ENCODE peak calls at places on chromosomes 12 and 14, in ten cellular contexts. U is activated CD4-positive, alpha-beta T cell treated with anti-CD3 and anti-CD28 coated beads, Interleukin-2, amount 50 U/mL, for 1 hour; C is MCF 10A; Q is GM23248; L is HEK293T; V is stimulated activated CD4-positive, alpha-beta T cell treated with anti-CD3 and anti-CD28 coated beads, Interleukin-1b, Interleukin-23, amount 100 ng/mL, for 24 hours; B is iris pigment epithelial cell; Y is NCI-H1694; M is K562; D is stimulated activated CD8-positive, alpha-beta memory T cell treated with anti-CD3 and anti-CD28 coated beads, Interleukin-2, amount 100 ng/mL, for 1 hour. I is an unnamed sample.

GRCh38 chr12:50188280-50188781 is 21.2 kb upstream of the CERS5 start:
- DNase-seq in U (no peak), C (no peak), M (no peak), L (no peak), V (no peak), Y (no peak), D (no peak), B (peak), Q (peak), I (no peak)

GRCh38 chr12:48422060-48422459 is 50.3 kb upstream of the ANP32D start:
- DNase-seq in U (no peak), M (no peak), L (no peak), C (no peak), Y (no peak), Q (no peak), D (no peak), B (peak), V (no peak), I (no peak)

GRCh38 chr12:51122844-51123243 is 39.4 kb upstream of the CSRNP2 start:
- DNase-seq in Y (no peak), L (no peak), M (no peak), U (no peak), Q (no peak), C (no peak), V (no peak), D (no peak), B (no peak), I (no peak)

GRCh38 chr12:23084236-23084995 is 459.4 kb downstream of the ETNK1 start:
- DNase-seq in C (peak), V (no peak), Q (peak), Y (peak), M (peak), B (peak), U (no peak), D (no peak), L (no peak), I (no peak)

GRCh38 chr12:69555461-69555860 is 29.8 kb upstream of the CCT2 start:
- DNase-seq in D (no peak), L (no peak), V (no peak), U (no peak), B (peak), Y (no peak), Q (peak), C (peak), M (no peak), I (no peak)

GRCh38 chr12:81758421-81759214 is 532 bp downstream of the PPFIA2 start:
- DNase-seq in C (peak), Q (peak), Y (no peak), L (peak), U (no peak), D (no peak), M (no peak), V (no peak), B (peak), I (no peak)

GRCh38 chr14:36313898-36314297 is 6.5 kb downstream of the MBIP start:
- DNase-seq in C (no peak), U (no peak), Y (peak), V (no peak), B (no peak), M (peak), L (no peak), D (no peak), Q (no peak), I (no peak)

GRCh38 chr14:49420201-49420600 is 166.0 kb downstream of the RPS29 start:
- DNase-seq in C (no peak), B (no peak), U (no peak), M (no peak), D (no peak), V (no peak), L (no peak), Y (no peak), Q (no peak), I (no peak)

GRCh38 chr12:99619389-99620158 is 28.0 kb upstream of the GARIN6 start:
- DNase-seq in D (no peak), U (no peak), Q (peak), Y (peak), C (peak), B (peak), L (peak), M (peak), V (no peak), I (no peak)

GRCh38 chr12:46124132-46124847 is 133.9 kb upstream of the SCAF11 start:
- DNase-seq in C (no peak), D (no peak), L (no peak), V (no peak), Y (no peak), Q (no peak), B (peak), U (no peak), M (no peak), I (no peak)

GRCh38 chr14:78254911-78255431 is 84.8 kb downstream of the NRXN3 start:
- DNase-seq in M (no peak), V (no peak), U (no peak), Y (no peak), Q (peak), D (no peak), L (no peak), B (peak), C (peak), I (no peak)

GRCh38 chr14:105294142-105294597 is 6.6 kb downstream of the BRF1 start:
- DNase-seq in Y (peak), L (no peak), U (peak), V (no peak), B (no peak), D (peak), Q (peak), C (no peak), M (no peak), I (no peak)

GRCh38 chr12:100110276-100110675 is 32.4 kb downstream of the BLTP3B start:
- DNase-seq in M (no peak), U (no peak), D (no peak), B (no peak), V (no peak), L (no peak), Q (no peak), Y (no peak), C (no peak), I (no peak)

GRCh38 chr12:23921099-23921846 is 28.2 kb downstream of the SOX5 start:
- DNase-seq in L (no peak), V (no peak), C (no peak), D (no peak), Y (no peak), B (no peak), M (peak), Q (no peak), U (no peak), I (no peak)

GRCh38 chr12:104598342-104599271 is 141.9 kb downstream of the CHST11 start:
- DNase-seq in L (no peak), D (no peak), B (no peak), C (no peak), Q (no peak), Y (no peak), M (peak), U (no peak), V (no peak), I (no peak)

GRCh38 chr12:118650586-118650960 is 274.2 kb downstream of the SUDS3 start:
- DNase-seq in U (no peak), D (no peak), Q (no peak), C (no peak), L (no peak), Y (no peak), V (no peak), B (no peak), M (peak), I (no peak)

GRCh38 chr14:31578266-31578665 is 17.1 kb downstream of the NUBPL start:
- DNase-seq in U (no peak), M (no peak), D (no peak), V (no peak), L (no peak), C (no peak), Q (peak), B (peak), Y (no peak), I (no peak)

GRCh38 chr14:95811813-95812212 is 64.8 kb upstream of the TUNAR start:
- DNase-seq in Q (no peak), M (no peak), V (no peak), U (no peak), Y (no peak), B (no peak), L (no peak), D (no peak), C (no peak), I (no peak)

GRCh38 chr14:101564819-101565698 is 3.8 kb downstream of the DIO3 start:
- DNase-seq in V (no peak), D (no peak), U (no peak), M (no peak), B (no peak), L (peak), C (no peak), Y (no peak), Q (no peak), I (no peak)

GRCh38 chr12:52395761-52396434 is 10.2 kb downstream of the KRT82 start:
- DNase-seq in Q (peak), D (no peak), M (peak), C (peak), U (no peak), V (no peak), Y (peak), B (no peak), L (peak), I (no peak)

GRCh38 chr12:66011731-66012130 is 118.8 kb downstream of the LLPH start:
- DNase-seq in Y (no peak), M (no peak), D (no peak), C (no peak), Q (peak), V (no peak), U (no peak), L (no peak), B (peak), I (no peak)

GRCh38 chr12:5456906-5457305 is 25.0 kb downstream of the NTF3 start:
- DNase-seq in B (peak), C (no peak), M (no peak), Q (peak), U (no peak), L (no peak), V (no peak), Y (no peak), D (no peak), I (no peak)

GRCh38 chr12:89552376-89552775 is 26.5 kb upstream of the POC1B start:
- DNase-seq in U (no peak), D (no peak), V (no peak), M (no peak), Y (no peak), B (peak), C (no peak), Q (peak), L (no peak), I (no peak)

GRCh38 chr14:23512156-23512555 is 39.4 kb downstream of the ZFHX2 start:
- DNase-seq in M (no peak), V (no peak), C (no peak), D (no peak), B (no peak), Y (peak), U (peak), Q (peak), L (no peak), I (no peak)

GRCh38 chr12:31629756-31630732 is 29.4 kb upstream of the ETFBKMT start:
- DNase-seq in Y (no peak), M (peak), U (no peak), Q (peak), C (no peak), B (peak), V (no peak), D (no peak), L (peak), I (no peak)

GRCh38 chr12:10033783-10034381 is 3.4 kb downstream of the CLEC9A start:
- DNase-seq in D (no peak), Q (peak), V (no peak), B (peak), C (peak), L (no peak), Y (no peak), M (no peak), U (no peak), I (no peak)

GRCh38 chr12:50224026-50224692 is 57.0 kb upstream of the CERS5 start:
- DNase-seq in M (no peak), Y (no peak), Q (peak), U (peak), L (no peak), B (no peak), V (no peak), D (no peak), C (peak), I (no peak)

GRCh38 chr14:95727084-95727700 is 13.3 kb upstream of the TCL1A start:
- DNase-seq in U (no peak), Y (no peak), Q (no peak), M (no peak), V (no peak), L (no peak), D (no peak), B (no peak), C (no peak), I (no peak)

GRCh38 chr14:95320076-95320895 is 578 bp upstream of the CLMN start:
- DNase-seq in M (no peak), Y (no peak), D (no peak), U (no peak), B (no peak), C (no peak), V (no peak), Q (no peak), L (no peak), I (no peak)

GRCh38 chr12:6953417-6954315 is 2.5 kb downstream of the PTPN6 start:
- DNase-seq in M (no peak), D (peak), U (peak), V (no peak), Y (no peak), C (no peak), L (no peak), B (peak), Q (no peak), I (no peak)

GRCh38 chr12:107493646-107494045 is 192.0 kb upstream of the PWP1 start:
- DNase-seq in V (no peak), B (no peak), L (no peak), Y (no peak), D (no peak), U (no peak), C (no peak), Q (no peak), M (no peak), I (no peak)

GRCh38 chr12:2633176-2633824 is 161.5 kb upstream of the FKBP4 start:
- DNase-seq in B (no peak), V (no peak), U (no peak), Q (no peak), L (no peak), C (no peak), D (no peak), M (no peak), Y (no peak), I (no peak)

GRCh38 chr12:89454080-89454848 is 70.3 kb downstream of the GALNT4 start:
- DNase-seq in Q (peak), V (no peak), C (no peak), D (no peak), U (no peak), L (no peak), Y (no peak), M (no peak), B (peak), I (no peak)

GRCh38 chr14:69715725-69716482 is 51.0 kb upstream of the SRSF5 start:
- DNase-seq in U (no peak), V (no peak), Y (peak), L (no peak), M (no peak), D (no peak), C (peak), Q (peak), B (peak), I (peak)

GRCh38 chr14:51228890-51229289 is 11.2 kb upstream of the TMX1 start:
- DNase-seq in V (no peak), B (no peak), Q (no peak), L (no peak), C (no peak), D (no peak), U (no peak), Y (no peak), M (no peak), I (no peak)

GRCh38 chr14:84458881-84459280 is 1071.1 kb upstream of the FLRT2 start:
- DNase-seq in L (no peak), C (no peak), U (no peak), V (no peak), M (no peak), D (no peak), B (no peak), Y (no peak), Q (no peak), I (no peak)

I was measured in thoracic aorta.